ENCODE peak calls at places on chromosomes 2 and 18, in nine cellular contexts. V, C, X, L, I, H, Q, M and B are unnamed samples.
A peak's percentile ranks its signal among the peaks of the same experiment; 100 is the strongest.

GRCh38 chr2:18378020-18378653 is 182.3 kb downstream of the RDH14 start:
- DNase-seq in V (peak; percentile 62), C (peak; percentile 49), X (peak; percentile 39), L (peak; percentile 5), I (peak; percentile 55), H (no peak), Q (no peak), M (peak; percentile 33), B (no peak)

GRCh38 chr18:61955644-61956043 is 62.8 kb upstream of the RNF152 start:
- DNase-seq in V (no peak), C (no peak), X (no peak), L (no peak), I (no peak), H (no peak), Q (no peak), M (no peak), B (no peak)

GRCh38 chr2:69939722-69940121 is 21.7 kb downstream of the ASPRV1 start:
- DNase-seq in V (no peak), C (no peak), X (no peak), L (no peak), I (no peak), H (no peak), Q (no peak), M (no peak), B (no peak)

GRCh38 chr2:10267036-10267435 is 35.7 kb upstream of the HPCAL1 start:
- DNase-seq in V (no peak), C (no peak), X (no peak), L (no peak), I (no peak), H (no peak), Q (no peak), M (no peak), B (no peak)

GRCh38 chr2:109264595-109265328 is 135.8 kb downstream of the SH3RF3 start:
- DNase-seq in V (peak; percentile 88), C (no peak), X (no peak), L (no peak), I (no peak), H (peak; percentile 58), Q (no peak), M (peak; percentile 75), B (no peak)

GRCh38 chr2:20596973-20597867 is 53.7 kb downstream of the HS1BP3 start:
- DNase-seq in V (peak; percentile 98), C (no peak), X (no peak), L (peak; percentile 37), I (no peak), H (no peak), Q (no peak), M (no peak), B (no peak)

GRCh38 chr2:53150146-53150545 is 617.5 kb upstream of the CHAC2 start:
- DNase-seq in V (no peak), C (no peak), X (no peak), L (no peak), I (no peak), H (no peak), Q (no peak), M (no peak), B (no peak)

GRCh38 chr2:47159627-47160026 is 4.5 kb upstream of the STPG4 start:
- DNase-seq in V (no peak), C (no peak), X (no peak), L (no peak), I (no peak), H (no peak), Q (no peak), M (no peak), B (no peak)

GRCh38 chr2:132929786-132930185 is 259.8 kb upstream of the LYPD1 start:
- DNase-seq in V (peak; percentile 4), C (no peak), X (no peak), L (no peak), I (no peak), H (no peak), Q (no peak), M (no peak), B (no peak)

GRCh38 chr18:78238404-78239089 is 741.1 kb upstream of the SALL3 start:
- DNase-seq in V (no peak), C (no peak), X (no peak), L (no peak), I (no peak), H (no peak), Q (peak; percentile 6), M (no peak), B (no peak)

GRCh38 chr18:74196220-74197119 is 48.1 kb downstream of the TIMM21 start:
- DNase-seq in V (peak; percentile 83), C (peak; percentile 23), X (peak; percentile 80), L (peak; percentile 39), I (peak; percentile 65), H (no peak), Q (no peak), M (peak; percentile 46), B (no peak)

GRCh38 chr2:27024812-27025211 is 8.0 kb upstream of the TMEM214 start:
- DNase-seq in V (no peak), C (no peak), X (no peak), L (no peak), I (no peak), H (no peak), Q (no peak), M (no peak), B (no peak)

GRCh38 chr2:27025861-27026851 is 6.6 kb upstream of the TMEM214 start:
- DNase-seq in V (no peak), C (no peak), X (no peak), L (no peak), I (no peak), H (no peak), Q (no peak), M (no peak), B (no peak)

GRCh38 chr2:27025281-27025800 is 7.4 kb upstream of the TMEM214 start:
- DNase-seq in V (no peak), C (no peak), X (no peak), L (no peak), I (no peak), H (no peak), Q (no peak), M (no peak), B (no peak)

GRCh38 chr2:27023740-27024139 is 9.0 kb upstream of the TMEM214 start:
- DNase-seq in V (no peak), C (no peak), X (no peak), L (no peak), I (no peak), H (no peak), Q (no peak), M (no peak), B (no peak)

DNA sequence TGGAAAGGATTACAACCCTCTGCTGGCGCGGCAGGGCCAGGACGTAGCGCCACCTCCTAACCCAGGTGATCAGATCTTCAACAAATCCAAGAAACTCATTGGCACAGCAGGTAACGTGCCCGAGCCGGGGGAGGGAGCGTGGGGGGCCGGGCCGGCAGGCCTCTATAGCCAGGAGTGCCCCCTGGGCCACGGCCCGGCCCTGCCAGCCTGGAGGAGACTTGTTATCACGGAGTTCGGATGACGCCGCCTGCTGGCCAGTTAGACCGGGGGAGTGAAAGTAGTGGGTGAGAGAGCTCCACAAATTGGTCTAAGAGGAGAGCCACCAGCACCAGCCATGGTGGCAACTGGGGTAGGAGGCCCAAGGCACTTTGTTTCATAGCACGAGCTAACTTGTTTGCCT is 8.6 kb upstream of the TMEM214 start:
- DNase-seq in V (no peak), C (no peak), X (no peak), L (no peak), I (peak; percentile 58), H (no peak), Q (no peak), M (no peak), B (no peak)
- TF ChIP-seq CTCF in V (peak; percentile 6), C (peak; percentile 18), X (no peak), L (no peak), I (peak; percentile 40), H (no peak), Q (no peak), M (peak; percentile 9), B (no peak)

GRCh38 chr2:54558188-54558975 is 102.3 kb downstream of the SPTBN1 start:
- DNase-seq in V (peak; percentile 64), C (peak; percentile 51), X (peak; percentile 67), L (peak; percentile 77), I (peak; percentile 78), H (no peak), Q (peak; percentile 80), M (peak; percentile 43), B (peak; percentile 77)
- TF ChIP-seq CTCF in V (no peak), C (no peak), X (no peak), L (no peak), I (no peak), H (no peak), Q (no peak), M (no peak), B (no peak)

GRCh38 chr18:77132369-77133050 is at the start of gene MBP:
- DNase-seq in V (no peak), C (peak; percentile 28), X (peak; percentile 83), L (peak; percentile 85), I (peak; percentile 45), H (no peak), Q (peak; percentile 77), M (no peak), B (peak; percentile 72)

GRCh38 chr18:77135339-77136075 is 2.9 kb upstream of the MBP start:
- DNase-seq in V (no peak), C (no peak), X (no peak), L (no peak), I (no peak), H (no peak), Q (no peak), M (no peak), B (peak; percentile 11)

GRCh38 chr18:77133051-77133919 is 702 bp upstream of the MBP start:
- DNase-seq in V (peak; percentile 33), C (no peak), X (no peak), L (peak; percentile 70), I (no peak), H (no peak), Q (no peak), M (no peak), B (no peak)

GRCh38 chr18:77134611-77135010 is 2.0 kb upstream of the MBP start:
- DNase-seq in V (no peak), C (no peak), X (no peak), L (no peak), I (no peak), H (no peak), Q (no peak), M (no peak), B (peak; percentile 1)

DNA sequence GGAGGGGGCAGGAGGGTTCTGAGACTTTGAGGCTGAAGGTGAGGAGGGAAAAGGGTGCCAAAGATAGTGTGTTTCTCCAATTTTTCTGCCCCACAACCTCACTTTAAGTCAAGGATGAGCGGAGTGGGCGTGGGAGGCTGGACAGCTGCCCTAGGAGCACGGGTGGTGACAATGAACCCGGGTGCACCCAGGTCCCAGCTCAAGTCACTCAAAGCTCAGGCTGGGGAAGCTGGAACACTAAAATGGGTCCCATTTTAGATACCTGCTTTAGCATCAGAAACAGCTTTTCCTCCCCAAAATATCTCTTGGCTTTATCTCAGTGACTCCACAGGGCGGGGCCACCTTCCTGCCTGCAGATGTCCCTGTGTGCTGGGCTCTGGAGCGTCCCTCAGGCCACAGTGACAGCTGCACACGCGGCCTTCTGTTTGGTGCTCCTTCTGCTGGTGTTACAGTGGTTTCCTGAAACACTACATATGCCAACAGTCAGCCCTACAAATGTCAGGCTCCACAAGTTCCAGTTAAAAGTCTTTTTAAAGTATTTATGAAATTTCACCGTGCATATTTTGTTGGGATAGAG is 1.4 kb upstream of the MBP start:
- DNase-seq in V (no peak), C (no peak), X (no peak), L (no peak), I (no peak), H (no peak), Q (no peak), M (peak; percentile 38), B (peak; percentile 34)
- TF ChIP-seq CTCF in V (no peak), C (no peak), X (peak; percentile 23), L (no peak), I (no peak), H (no peak), Q (peak; percentile 5), M (peak; percentile 3), B (no peak)

GRCh38 chr2:7697052-7697451 is 779.8 kb downstream of the RNF144A start:
- DNase-seq in V (no peak), C (no peak), X (no peak), L (no peak), I (no peak), H (no peak), Q (no peak), M (no peak), B (no peak)
- TF ChIP-seq CTCF in V (no peak), C (no peak), X (no peak), L (no peak), I (no peak), H (no peak), Q (peak; percentile 20), M (no peak), B (no peak)